ENCODE peak calls at places on chromosomes 4 and X, in four cellular contexts. One of them, this sample, is unnamed.

GRCh38 chr4:171794528-171794927 is 18.7 kb upstream of the GALNTL6 start:
- DNase-seq in K562: no peak
- DNase-seq in GM12878: no peak
- DNase-seq in WTC11: no peak
- DNase-seq in this sample: no peak

GRCh38 chr4:185134176-185134869 is 8.7 kb upstream of the SLC25A4 start:
- DNase-seq in GM12878: no peak
- DNase-seq in K562: peak
- DNase-seq in WTC11: no peak
- DNase-seq in this sample: peak

GRCh38 chrX:23854945-23855344 is 52.8 kb downstream of the APOO start:
- DNase-seq in WTC11: no peak
- DNase-seq in K562: no peak
- DNase-seq in GM12878: no peak
- DNase-seq in this sample: no peak

GRCh38 chrX:108640817-108641216 is 95.5 kb downstream of the IRS4 start:
- DNase-seq in GM12878: no peak
- DNase-seq in K562: no peak
- DNase-seq in WTC11: no peak
- DNase-seq in this sample: no peak

GRCh38 chrX:3143043-3143799 is 102.0 kb downstream of the ARSF start:
- DNase-seq in WTC11: no peak
- DNase-seq in GM12878: no peak
- DNase-seq in K562: no peak
- DNase-seq in this sample: peak

GRCh38 chr4:189498457-189498856 is 442.2 kb upstream of the FRG1 start:
- DNase-seq in K562: no peak
- DNase-seq in WTC11: no peak
- DNase-seq in GM12878: no peak
- DNase-seq in this sample: no peak

GRCh38 chrX:13092455-13092941 is 48.1 kb upstream of the FAM9C start:
- DNase-seq in WTC11: no peak
- DNase-seq in GM12878: peak
- DNase-seq in K562: no peak
- DNase-seq in this sample: no peak

GRCh38 chr4:54256491-54257167 is 27.5 kb downstream of the PDGFRA start:
- DNase-seq in GM12878: no peak
- DNase-seq in K562: no peak
- DNase-seq in WTC11: no peak
- DNase-seq in this sample: no peak

GRCh38 chr4:26056406-26056805 is 142.4 kb downstream of the SMIM20 start:
- DNase-seq in WTC11: no peak
- DNase-seq in K562: no peak
- DNase-seq in GM12878: no peak
- DNase-seq in this sample: no peak

GRCh38 chr4:164134388-164134787 is 619.5 kb upstream of the SMIM31 start:
- DNase-seq in WTC11: no peak
- DNase-seq in GM12878: no peak
- DNase-seq in K562: no peak
- DNase-seq in this sample: no peak

GRCh38 chr4:113057891-113058290 is 8.4 kb downstream of the ANK2 start:
- DNase-seq in WTC11: no peak
- DNase-seq in GM12878: no peak
- DNase-seq in K562: no peak
- DNase-seq in this sample: no peak

GRCh38 chr4:24514808-24515207 is 69.5 kb downstream of the DHX15 start:
- DNase-seq in WTC11: no peak
- DNase-seq in GM12878: no peak
- DNase-seq in K562: peak
- DNase-seq in this sample: no peak

GRCh38 chr4:86414686-86415085 is 54.8 kb upstream of the MAPK10 start:
- DNase-seq in WTC11: no peak
- DNase-seq in GM12878: no peak
- DNase-seq in K562: no peak
- DNase-seq in this sample: no peak

GRCh38 chr4:90226734-90227133 is 99.5 kb downstream of the CCSER1 start:
- DNase-seq in GM12878: no peak
- DNase-seq in WTC11: no peak
- DNase-seq in K562: no peak
- DNase-seq in this sample: no peak

GRCh38 chr4:76601791-76602190 is 166.8 kb downstream of the SHROOM3 start:
- DNase-seq in GM12878: no peak
- DNase-seq in WTC11: no peak
- DNase-seq in K562: peak
- DNase-seq in this sample: no peak

GRCh38 chr4:53640576-53641459 is 49.5 kb upstream of the LNX1 start:
- DNase-seq in WTC11: no peak
- DNase-seq in GM12878: peak
- DNase-seq in K562: no peak
- DNase-seq in this sample: no peak

GRCh38 chrX:71650333-71650969 is 16.9 kb upstream of the LOC101059915 start:
- DNase-seq in WTC11: no peak
- DNase-seq in GM12878: no peak
- DNase-seq in K562: no peak
- DNase-seq in this sample: peak

GRCh38 chr4:24930136-24930535 is 17.3 kb upstream of the CCDC149 start:
- DNase-seq in K562: no peak
- DNase-seq in GM12878: no peak
- DNase-seq in WTC11: no peak
- DNase-seq in this sample: no peak

GRCh38 chr4:77579406-77580076 is 26.1 kb upstream of the CXCL13 start:
- DNase-seq in GM12878: no peak
- DNase-seq in K562: no peak
- DNase-seq in WTC11: no peak
- DNase-seq in this sample: no peak

GRCh38 chr4:8568068-8568668 is 12.0 kb upstream of the GPR78 start:
- DNase-seq in GM12878: no peak
- DNase-seq in K562: no peak
- DNase-seq in WTC11: no peak
- DNase-seq in this sample: no peak

GRCh38 chrX:155993421-155993820 is 4.1 kb upstream of the IL9R start:
- DNase-seq in K562: no peak
- DNase-seq in GM12878: no peak
- DNase-seq in WTC11: no peak
- DNase-seq in this sample: peak

DNA sequence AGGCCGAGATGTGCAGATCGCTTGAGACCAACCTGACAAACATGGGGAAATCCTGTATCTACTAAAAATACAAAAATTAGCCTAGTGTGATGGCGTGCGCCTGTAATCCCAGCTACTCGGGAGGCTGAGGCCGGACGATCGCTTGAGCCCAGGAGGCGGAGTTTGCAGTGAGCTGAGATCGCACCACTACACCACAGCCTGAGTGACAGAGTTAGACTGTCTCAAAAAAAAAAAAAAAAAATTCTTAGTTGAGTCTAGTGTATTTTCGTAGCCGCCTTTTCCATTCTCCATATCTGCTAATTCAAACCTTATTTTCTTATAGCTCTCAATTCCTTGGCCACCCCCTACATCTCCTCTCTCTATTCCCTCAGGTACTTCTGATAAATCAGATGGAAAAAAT is 978 bp downstream of the POLR2B start:
- DNase-seq in GM12878: no peak
- DNase-seq in WTC11: no peak
- DNase-seq in K562: no peak
- DNase-seq in this sample: peak
- TF ChIP-seq TCF7 in GM12878: no peak
- TF ChIP-seq TCF7 in WTC11: no peak
- TF ChIP-seq TCF7 in K562: no peak
- TF ChIP-seq TCF7 in this sample: no peak

GRCh38 chrX:134803551-134804183 is 145.4 kb upstream of the PLAC1 start:
- DNase-seq in WTC11: no peak
- DNase-seq in GM12878: no peak
- DNase-seq in K562: peak
- DNase-seq in this sample: peak
- TF ChIP-seq MAX in WTC11: no peak
- TF ChIP-seq MAX in GM12878: no peak
- TF ChIP-seq MAX in K562: no peak
- TF ChIP-seq MAX in this sample: no peak

GRCh38 chrX:30309139-30309571 is at the start of gene NR0B1:
- DNase-seq in K562: no peak
- DNase-seq in GM12878: no peak
- DNase-seq in WTC11: peak
- DNase-seq in this sample: no peak
- TF ChIP-seq TCF7 in K562: no peak
- TF ChIP-seq TCF7 in GM12878: no peak
- TF ChIP-seq TCF7 in WTC11: no peak
- TF ChIP-seq TCF7 in this sample: no peak

GRCh38 chr4:57158762-57159161 is 48.6 kb upstream of the IGFBP7 start:
- DNase-seq in GM12878: no peak
- DNase-seq in WTC11: no peak
- DNase-seq in K562: no peak
- DNase-seq in this sample: no peak
- TF ChIP-seq MAX in GM12878: no peak
- TF ChIP-seq MAX in WTC11: no peak
- TF ChIP-seq MAX in K562: no peak
- TF ChIP-seq MAX in this sample: no peak

DNA sequence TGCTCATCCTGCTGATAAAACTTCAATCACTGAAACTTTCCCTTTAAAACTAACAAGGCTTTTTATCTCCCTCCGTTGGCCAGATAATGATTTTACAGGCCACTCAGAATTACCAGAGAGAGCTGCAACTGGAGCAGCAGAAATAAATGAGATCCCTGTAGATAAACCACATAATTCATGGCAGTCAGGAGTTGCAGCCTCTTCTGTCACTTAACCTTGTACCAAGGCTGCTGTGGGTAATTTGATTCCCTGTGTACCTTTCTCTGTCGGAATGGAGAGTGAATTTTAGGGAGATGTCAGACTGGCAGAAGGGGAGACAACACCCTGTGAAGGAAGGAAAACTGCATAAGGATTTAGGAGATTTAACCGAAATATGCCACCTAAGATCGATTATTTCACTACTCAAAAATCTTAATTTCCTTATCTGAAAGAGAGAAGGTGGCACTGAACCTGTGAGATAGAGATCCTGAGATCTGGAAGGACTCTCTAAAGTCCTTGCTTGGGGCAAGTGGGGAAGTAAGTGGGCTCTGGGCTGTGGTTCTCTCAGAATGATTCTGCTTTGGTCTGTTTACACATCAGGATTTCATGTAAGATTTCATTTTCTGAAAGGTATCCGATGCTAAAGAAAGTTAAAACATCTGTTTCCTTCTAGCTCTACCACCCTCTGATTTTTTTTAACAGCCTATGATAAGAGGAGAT is 14.3 kb upstream of the TSPAN5 start:
- DNase-seq in K562: no peak
- DNase-seq in WTC11: no peak
- DNase-seq in GM12878: no peak
- DNase-seq in this sample: no peak
- TF ChIP-seq TCF7 in K562: no peak
- TF ChIP-seq TCF7 in WTC11: no peak
- TF ChIP-seq TCF7 in GM12878: no peak
- TF ChIP-seq TCF7 in this sample: no peak

GRCh38 chr4:153022233-153022632 is 86.1 kb downstream of the FHDC1 start:
- DNase-seq in K562: no peak
- DNase-seq in GM12878: no peak
- DNase-seq in WTC11: no peak
- DNase-seq in this sample: no peak
- TF ChIP-seq MAX in K562: no peak
- TF ChIP-seq MAX in GM12878: no peak
- TF ChIP-seq MAX in WTC11: no peak
- TF ChIP-seq MAX in this sample: no peak

DNA sequence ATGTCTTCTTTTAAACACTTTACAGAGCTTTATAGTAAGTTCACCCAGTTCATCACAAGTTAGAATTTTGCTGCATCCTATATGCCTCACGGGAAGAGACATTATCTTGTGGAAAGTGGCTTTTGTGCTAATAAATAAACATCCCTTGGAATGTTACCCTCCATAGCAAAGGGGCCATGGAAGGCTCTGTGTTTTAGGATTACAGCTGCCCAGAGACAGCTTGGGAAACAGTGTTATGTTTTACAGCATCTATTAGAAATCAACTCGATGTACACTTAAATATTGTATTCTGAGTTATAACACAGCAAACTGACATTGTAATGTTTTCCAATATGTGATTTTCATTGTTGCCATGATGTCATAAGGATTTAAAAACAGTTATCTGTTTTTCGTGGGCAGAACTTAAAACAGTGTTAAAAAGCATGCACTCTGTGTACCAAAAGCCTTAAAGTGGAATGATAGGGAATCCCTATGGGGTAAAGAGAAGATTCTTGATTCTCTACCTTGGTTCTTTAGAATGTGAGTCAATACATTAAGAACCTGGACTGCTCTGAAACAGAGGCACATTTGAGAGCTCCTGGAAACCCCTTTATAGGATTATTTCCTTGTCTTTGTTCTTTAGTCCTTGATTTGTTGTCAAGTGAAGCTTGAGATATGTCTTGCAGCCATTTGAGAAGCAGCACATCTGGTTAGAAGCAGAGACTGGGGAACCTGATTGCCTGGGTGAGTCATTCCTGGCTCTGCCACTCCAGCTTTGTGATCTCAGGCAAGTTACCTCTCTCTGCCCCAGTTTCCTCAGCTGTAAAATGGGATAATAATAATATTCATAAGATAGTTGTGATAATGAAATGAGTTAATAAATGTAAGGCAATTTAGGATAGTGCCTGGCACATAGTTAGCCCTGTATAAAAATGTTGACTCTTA is 41.6 kb downstream of the ARHGAP10 start:
- DNase-seq in K562: no peak
- DNase-seq in WTC11: no peak
- DNase-seq in GM12878: no peak
- DNase-seq in this sample: no peak
- TF ChIP-seq TCF7 in K562: no peak
- TF ChIP-seq TCF7 in WTC11: no peak
- TF ChIP-seq TCF7 in GM12878: no peak
- TF ChIP-seq TCF7 in this sample: no peak

This sample was measured in HepG2.